ENCODE peak calls at places on chromosomes 7 and 10, in nine cellular contexts. One of them, this sample, is unnamed. For H3K9me3, the result is how much of the 10 kb centered on the place peaks cover.

GRCh38 chr10:128631801-128632241 is 505.6 kb upstream of the MKI67 start:
- DNase-seq in ovary: no peak
- DNase-seq in colonic mucosa: no peak
- DNase-seq in IMR-90: no peak
- DNase-seq in astrocyte: no peak
- DNase-seq in OCI-LY7: peak
- DNase-seq in heart right ventricle: no peak
- DNase-seq in psoas muscle: no peak
- DNase-seq in body of pancreas: no peak
- DNase-seq in this sample: no peak

GRCh38 chr7:95199779-95200558 is 124.4 kb downstream of the PON1 start:
- DNase-seq in astrocyte: peak
- DNase-seq in psoas muscle: no peak
- DNase-seq in body of pancreas: peak
- DNase-seq in IMR-90: peak
- DNase-seq in heart right ventricle: no peak
- DNase-seq in colonic mucosa: no peak
- DNase-seq in ovary: peak
- DNase-seq in OCI-LY7: peak
- DNase-seq in this sample: no peak

GRCh38 chr10:86152911-86153310 is 213.7 kb downstream of the GRID1 start:
- DNase-seq in OCI-LY7: no peak
- DNase-seq in heart right ventricle: no peak
- DNase-seq in colonic mucosa: no peak
- DNase-seq in body of pancreas: no peak
- DNase-seq in IMR-90: no peak
- DNase-seq in astrocyte: no peak
- DNase-seq in psoas muscle: no peak
- DNase-seq in ovary: no peak
- DNase-seq in this sample: no peak

GRCh38 chr10:122051609-122052385 is 62.8 kb downstream of the TACC2 start:
- DNase-seq in IMR-90: peak
- DNase-seq in ovary: peak
- DNase-seq in heart right ventricle: peak
- DNase-seq in body of pancreas: peak
- DNase-seq in colonic mucosa: peak
- DNase-seq in OCI-LY7: no peak
- DNase-seq in psoas muscle: peak
- DNase-seq in astrocyte: peak
- DNase-seq in this sample: peak

GRCh38 chr7:141577043-141577839 is 26.0 kb downstream of the AGK start:
- DNase-seq in astrocyte: no peak
- DNase-seq in heart right ventricle: no peak
- DNase-seq in colonic mucosa: no peak
- DNase-seq in body of pancreas: no peak
- DNase-seq in ovary: no peak
- DNase-seq in IMR-90: no peak
- DNase-seq in psoas muscle: no peak
- DNase-seq in OCI-LY7: no peak
- DNase-seq in this sample: no peak

GRCh38 chr7:2641406-2642393 is 9.9 kb downstream of the TTYH3 start:
- DNase-seq in ovary: peak
- DNase-seq in psoas muscle: peak
- DNase-seq in OCI-LY7: peak
- DNase-seq in IMR-90: peak
- DNase-seq in colonic mucosa: peak
- DNase-seq in astrocyte: peak
- DNase-seq in body of pancreas: peak
- DNase-seq in heart right ventricle: peak
- DNase-seq in this sample: peak

GRCh38 chr10:1377756-1378397 is 321.7 kb downstream of the WDR37 start:
- DNase-seq in body of pancreas: no peak
- DNase-seq in IMR-90: no peak
- DNase-seq in OCI-LY7: no peak
- DNase-seq in astrocyte: no peak
- DNase-seq in psoas muscle: no peak
- DNase-seq in heart right ventricle: no peak
- DNase-seq in colonic mucosa: peak
- DNase-seq in ovary: no peak
- DNase-seq in this sample: no peak

GRCh38 chr10:71335173-71335572 is 16.1 kb downstream of the SLC29A3 start:
- DNase-seq in IMR-90: no peak
- DNase-seq in colonic mucosa: no peak
- DNase-seq in body of pancreas: no peak
- DNase-seq in astrocyte: no peak
- DNase-seq in psoas muscle: no peak
- DNase-seq in OCI-LY7: no peak
- DNase-seq in ovary: no peak
- DNase-seq in heart right ventricle: no peak
- DNase-seq in this sample: no peak

GRCh38 chr7:2821161-2821841 is 22.8 kb downstream of the GNA12 start:
- DNase-seq in OCI-LY7: peak
- DNase-seq in IMR-90: peak
- DNase-seq in colonic mucosa: no peak
- DNase-seq in astrocyte: peak
- DNase-seq in ovary: peak
- DNase-seq in body of pancreas: peak
- DNase-seq in heart right ventricle: no peak
- DNase-seq in psoas muscle: no peak
- DNase-seq in this sample: no peak

GRCh38 chr10:79256264-79256806 is 90.9 kb upstream of the PPIF start:
- DNase-seq in OCI-LY7: no peak
- DNase-seq in heart right ventricle: no peak
- DNase-seq in astrocyte: no peak
- DNase-seq in ovary: no peak
- DNase-seq in psoas muscle: no peak
- DNase-seq in IMR-90: no peak
- DNase-seq in body of pancreas: no peak
- DNase-seq in colonic mucosa: no peak
- DNase-seq in this sample: no peak

GRCh38 chr7:99090811-99091582 is 52.9 kb downstream of the SMURF1 start:
- DNase-seq in colonic mucosa: no peak
- DNase-seq in psoas muscle: no peak
- DNase-seq in body of pancreas: no peak
- DNase-seq in astrocyte: peak
- DNase-seq in IMR-90: peak
- DNase-seq in heart right ventricle: no peak
- DNase-seq in OCI-LY7: no peak
- DNase-seq in ovary: no peak
- DNase-seq in this sample: no peak

GRCh38 chr10:132096223-132096622 is 30.5 kb downstream of the JAKMIP3 start:
- DNase-seq in psoas muscle: no peak
- DNase-seq in body of pancreas: no peak
- DNase-seq in heart right ventricle: no peak
- DNase-seq in IMR-90: peak
- DNase-seq in ovary: no peak
- DNase-seq in astrocyte: peak
- DNase-seq in OCI-LY7: no peak
- DNase-seq in colonic mucosa: no peak
- DNase-seq in this sample: no peak

GRCh38 chr10:22823109-22823508 is 104.7 kb upstream of the ARMC3 start:
- DNase-seq in colonic mucosa: no peak
- DNase-seq in ovary: no peak
- DNase-seq in heart right ventricle: no peak
- DNase-seq in astrocyte: peak
- DNase-seq in OCI-LY7: no peak
- DNase-seq in body of pancreas: no peak
- DNase-seq in psoas muscle: no peak
- DNase-seq in IMR-90: peak
- DNase-seq in this sample: no peak

GRCh38 chr10:95260397-95260881 is 30.4 kb downstream of the PDLIM1 start:
- DNase-seq in astrocyte: peak
- DNase-seq in IMR-90: peak
- DNase-seq in ovary: no peak
- DNase-seq in OCI-LY7: no peak
- DNase-seq in colonic mucosa: peak
- DNase-seq in heart right ventricle: no peak
- DNase-seq in psoas muscle: no peak
- DNase-seq in body of pancreas: peak
- DNase-seq in this sample: peak

GRCh38 chr10:277963-278362 is 142.7 kb downstream of the ZMYND11 start:
- DNase-seq in psoas muscle: no peak
- DNase-seq in body of pancreas: no peak
- DNase-seq in astrocyte: no peak
- DNase-seq in colonic mucosa: no peak
- DNase-seq in OCI-LY7: no peak
- DNase-seq in heart right ventricle: no peak
- DNase-seq in IMR-90: no peak
- DNase-seq in ovary: no peak
- DNase-seq in this sample: no peak
- H3K27ac ChIP-seq in psoas muscle: no peak
- H3K27ac ChIP-seq in body of pancreas: no peak
- H3K27ac ChIP-seq in astrocyte: no peak
- H3K27ac ChIP-seq in colonic mucosa: no peak
- H3K27ac ChIP-seq in OCI-LY7: no peak
- H3K27ac ChIP-seq in heart right ventricle: no peak
- H3K27ac ChIP-seq in IMR-90: no peak
- H3K27ac ChIP-seq in ovary: no peak
- H3K27ac ChIP-seq in this sample: no peak

GRCh38 chr7:157817944-157818700 is 481.3 kb downstream of the DNAJB6 start:
- DNase-seq in OCI-LY7: no peak
- DNase-seq in IMR-90: no peak
- DNase-seq in colonic mucosa: no peak
- DNase-seq in body of pancreas: no peak
- DNase-seq in astrocyte: no peak
- DNase-seq in heart right ventricle: no peak
- DNase-seq in ovary: no peak
- DNase-seq in psoas muscle: no peak
- DNase-seq in this sample: peak

GRCh38 chr7:157818701-157819516 is 482.1 kb downstream of the DNAJB6 start:
- DNase-seq in heart right ventricle: no peak
- DNase-seq in colonic mucosa: no peak
- DNase-seq in OCI-LY7: no peak
- DNase-seq in astrocyte: no peak
- DNase-seq in ovary: no peak
- DNase-seq in body of pancreas: no peak
- DNase-seq in IMR-90: no peak
- DNase-seq in psoas muscle: no peak
- DNase-seq in this sample: peak

GRCh38 chr7:157820796-157821195 is 484.0 kb downstream of the DNAJB6 start:
- DNase-seq in astrocyte: no peak
- DNase-seq in IMR-90: no peak
- DNase-seq in body of pancreas: no peak
- DNase-seq in OCI-LY7: no peak
- DNase-seq in heart right ventricle: no peak
- DNase-seq in colonic mucosa: no peak
- DNase-seq in ovary: no peak
- DNase-seq in psoas muscle: no peak
- DNase-seq in this sample: peak

GRCh38 chr7:157817433-157817832 is 480.6 kb downstream of the DNAJB6 start:
- DNase-seq in astrocyte: no peak
- DNase-seq in heart right ventricle: no peak
- DNase-seq in OCI-LY7: no peak
- DNase-seq in colonic mucosa: no peak
- DNase-seq in IMR-90: no peak
- DNase-seq in ovary: no peak
- DNase-seq in body of pancreas: no peak
- DNase-seq in psoas muscle: no peak
- DNase-seq in this sample: peak

GRCh38 chr7:157819517-157819807 is 482.7 kb downstream of the DNAJB6 start:
- DNase-seq in astrocyte: no peak
- DNase-seq in heart right ventricle: no peak
- DNase-seq in colonic mucosa: no peak
- DNase-seq in IMR-90: no peak
- DNase-seq in psoas muscle: no peak
- DNase-seq in OCI-LY7: no peak
- DNase-seq in ovary: no peak
- DNase-seq in body of pancreas: no peak
- DNase-seq in this sample: peak
- H3K9me3 ChIP-seq in astrocyte: under half
- H3K9me3 ChIP-seq in heart right ventricle: under half
- H3K9me3 ChIP-seq in colonic mucosa: under half
- H3K9me3 ChIP-seq in IMR-90: half or more
- H3K9me3 ChIP-seq in psoas muscle: under half
- H3K9me3 ChIP-seq in OCI-LY7: under half
- H3K9me3 ChIP-seq in ovary: under half
- H3K9me3 ChIP-seq in body of pancreas: under half
- H3K9me3 ChIP-seq in this sample: under half

DNA sequence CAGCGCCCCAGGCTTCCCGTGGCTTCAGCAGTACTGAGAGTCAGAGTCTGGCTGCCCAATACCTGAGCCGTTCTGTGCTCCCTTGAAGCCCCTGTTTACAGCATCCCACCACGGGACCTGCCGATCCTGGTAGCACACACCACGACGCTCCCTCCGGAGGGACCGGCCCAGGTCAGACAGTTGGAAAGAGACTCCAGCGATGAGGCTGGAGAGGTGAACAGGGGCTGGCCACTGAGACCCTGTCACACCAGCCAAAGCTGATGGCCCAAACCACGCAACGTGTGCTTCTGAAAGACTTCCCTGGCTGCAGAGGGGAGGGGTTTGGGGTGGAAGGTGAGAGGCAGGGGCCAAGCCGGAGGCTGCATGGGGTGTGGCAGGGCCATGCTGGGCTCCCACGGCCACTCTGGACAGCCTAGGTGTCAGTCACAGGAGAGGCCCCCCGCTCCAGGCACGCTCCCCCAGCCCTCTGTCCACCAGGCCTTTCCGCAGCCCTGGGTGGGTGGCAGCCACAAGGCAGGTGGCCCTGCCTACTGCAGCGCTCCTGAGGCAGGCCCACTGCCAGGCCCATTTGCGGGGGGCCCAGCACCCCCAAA is 140.2 kb upstream of the CHST15 start:
- DNase-seq in colonic mucosa: no peak
- DNase-seq in body of pancreas: no peak
- DNase-seq in psoas muscle: no peak
- DNase-seq in OCI-LY7: no peak
- DNase-seq in astrocyte: no peak
- DNase-seq in heart right ventricle: no peak
- DNase-seq in ovary: no peak
- DNase-seq in IMR-90: no peak
- DNase-seq in this sample: no peak
- H3K4me3 ChIP-seq in colonic mucosa: no peak
- H3K4me3 ChIP-seq in body of pancreas: no peak
- H3K4me3 ChIP-seq in psoas muscle: no peak
- H3K4me3 ChIP-seq in OCI-LY7: no peak
- H3K4me3 ChIP-seq in astrocyte: no peak
- H3K4me3 ChIP-seq in heart right ventricle: no peak
- H3K4me3 ChIP-seq in ovary: no peak
- H3K4me3 ChIP-seq in IMR-90: no peak
- H3K4me3 ChIP-seq in this sample: no peak

DNA sequence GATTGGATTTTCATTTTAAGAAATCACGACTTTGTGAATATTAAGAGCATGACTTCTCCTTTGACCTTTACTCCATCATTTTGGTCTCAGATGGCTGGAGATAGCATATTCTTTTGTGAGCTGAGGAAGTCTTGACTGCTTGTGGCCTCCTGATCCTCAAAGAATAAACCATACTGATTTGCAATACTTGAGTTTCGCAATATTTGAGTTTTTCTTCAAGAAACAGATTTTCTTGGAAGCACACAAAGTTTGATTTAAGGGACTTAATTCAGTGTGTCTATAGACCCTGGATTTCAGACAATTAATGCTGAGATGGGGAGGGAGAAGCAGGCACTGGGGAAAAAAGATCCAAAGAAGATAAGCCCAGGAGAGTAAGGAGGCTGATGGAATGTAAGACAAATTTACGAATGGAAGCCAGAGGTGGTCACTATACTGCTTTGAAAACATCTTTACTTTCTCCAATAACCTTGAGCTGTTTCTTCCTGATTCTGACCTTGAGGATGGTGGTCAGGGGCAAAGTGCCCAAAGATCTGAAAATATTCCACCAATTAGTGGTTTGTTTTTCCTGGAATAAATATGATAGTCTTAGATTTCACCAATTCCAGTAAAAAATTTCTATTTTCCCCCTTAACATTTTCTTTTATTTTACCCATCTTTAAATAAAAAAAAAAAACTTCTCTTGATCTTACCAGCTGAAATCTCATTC is 7.5 kb downstream of the EPDR1 start:
- DNase-seq in astrocyte: peak
- DNase-seq in body of pancreas: no peak
- DNase-seq in ovary: peak
- DNase-seq in OCI-LY7: no peak
- DNase-seq in psoas muscle: no peak
- DNase-seq in colonic mucosa: no peak
- DNase-seq in IMR-90: no peak
- DNase-seq in heart right ventricle: no peak
- DNase-seq in this sample: no peak
- H3K27ac ChIP-seq in astrocyte: no peak
- H3K27ac ChIP-seq in body of pancreas: no peak
- H3K27ac ChIP-seq in ovary: peak
- H3K27ac ChIP-seq in OCI-LY7: no peak
- H3K27ac ChIP-seq in psoas muscle: no peak
- H3K27ac ChIP-seq in colonic mucosa: no peak
- H3K27ac ChIP-seq in IMR-90: no peak
- H3K27ac ChIP-seq in heart right ventricle: no peak
- H3K27ac ChIP-seq in this sample: no peak

This sample was measured in aorta.